ENCODE peak calls at places on chromosomes 1 and 21, in five cellular contexts. R is CD8-positive, alpha-beta T cell; X is IMR-90; B is Peyer's patch; Y is uterus. E is an unnamed sample. For H3K9me3, the result is how much of the 10 kb centered on the place peaks cover.

GRCh38 chr21:42568834-42569731 is 55.4 kb downstream of the SLC37A1 start:
- DNase-seq in R (no peak), B (peak), Y (peak), X (no peak), E (no peak)

GRCh38 chr1:15206418-15207030 is 40.5 kb upstream of the FHAD1 start:
- DNase-seq in R (no peak), B (no peak), X (peak), Y (no peak), E (no peak)

GRCh38 chr1:6635161-6635909 is 10.7 kb downstream of the THAP3 start:
- DNase-seq in Y (no peak), X (no peak), B (no peak), R (no peak), E (no peak)

GRCh38 chr1:65418522-65419185 is 1.8 kb upstream of the LEPR start:
- DNase-seq in R (no peak), B (no peak), Y (no peak), X (peak), E (no peak)

GRCh38 chr1:14138627-14139026 is 438.6 kb downstream of the PRDM2 start:
- DNase-seq in R (no peak), X (no peak), B (no peak), Y (no peak), E (no peak)

GRCh38 chr1:12616709-12617373 is 1.2 kb downstream of the DHRS3 start:
- DNase-seq in B (no peak), Y (no peak), R (no peak), X (no peak), E (peak)

GRCh38 chr1:246157516-246157915 is 349.6 kb downstream of the SMYD3 start:
- DNase-seq in Y (no peak), B (no peak), X (no peak), R (no peak), E (no peak)

GRCh38 chr1:116988908-116989307 is 12.7 kb upstream of the CD101 start:
- DNase-seq in Y (no peak), B (no peak), X (no peak), R (no peak), E (no peak)

GRCh38 chr1:8790478-8790877 is 27.0 kb downstream of the RERE start:
- DNase-seq in X (no peak), R (no peak), Y (no peak), B (no peak), E (no peak)

GRCh38 chr1:22600071-22600816 is 36.2 kb upstream of the C1QA start:
- DNase-seq in X (no peak), B (no peak), Y (no peak), R (no peak), E (no peak)

GRCh38 chr1:23996700-23997229 is 16.6 kb upstream of the SRSF10 start:
- DNase-seq in X (no peak), B (no peak), Y (no peak), R (no peak), E (no peak)

GRCh38 chr1:41665962-41666917 is 181.8 kb upstream of the EDN2 start:
- DNase-seq in Y (no peak), R (no peak), B (no peak), X (no peak), E (no peak)

GRCh38 chr1:7379445-7379971 is 391.6 kb upstream of the VAMP3 start:
- DNase-seq in X (peak), Y (peak), R (no peak), B (no peak), E (no peak)

GRCh38 chr1:82704393-82704792 is 903.7 kb downstream of the ADGRL2 start:
- DNase-seq in B (no peak), X (no peak), R (no peak), Y (no peak), E (no peak)

GRCh38 chr1:247935781-247936180 is 11.1 kb downstream of the OR2AJ1 start:
- DNase-seq in Y (no peak), X (no peak), R (no peak), B (no peak), E (no peak)

GRCh38 chr1:108505766-108506075 is 54.2 kb upstream of the EEIG2 start:
- DNase-seq in B (no peak), X (no peak), Y (no peak), R (no peak), E (peak)

GRCh38 chr1:42849944-42850343 is 3.5 kb downstream of the ZNF691 start:
- DNase-seq in B (no peak), R (no peak), X (no peak), Y (no peak), E (no peak)

GRCh38 chr1:67213948-67214347 is 47.7 kb downstream of the IL23R start:
- DNase-seq in R (no peak), X (no peak), Y (no peak), B (no peak), E (no peak)

GRCh38 chr1:156868341-156868740 is 7.7 kb downstream of the NTRK1 start:
- DNase-seq in Y (no peak), R (no peak), X (no peak), B (no peak), E (no peak)

GRCh38 chr1:1181938-1182410 is 8.3 kb downstream of the TTLL10 start:
- DNase-seq in Y (no peak), R (no peak), B (no peak), X (no peak), E (no peak)

GRCh38 chr1:67861856-67862516 is 28.7 kb upstream of the GNG12 start:
- DNase-seq in R (no peak), Y (no peak), B (no peak), X (peak), E (no peak)

GRCh38 chr1:116537439-116537838 is 33.4 kb downstream of the CD58 start:
- DNase-seq in X (peak), R (no peak), Y (no peak), B (no peak), E (no peak)

GRCh38 chr1:156104065-156104810 is 10.3 kb upstream of the LMNA start:
- DNase-seq in B (no peak), X (peak), Y (peak), R (peak), E (peak)

GRCh38 chr1:27526569-27527222 is 36.7 kb upstream of the WASF2 start:
- DNase-seq in Y (no peak), R (no peak), X (peak), B (no peak), E (no peak)
- H3K27ac ChIP-seq in Y (peak), R (peak), X (peak), B (peak), E (peak)

DNA sequence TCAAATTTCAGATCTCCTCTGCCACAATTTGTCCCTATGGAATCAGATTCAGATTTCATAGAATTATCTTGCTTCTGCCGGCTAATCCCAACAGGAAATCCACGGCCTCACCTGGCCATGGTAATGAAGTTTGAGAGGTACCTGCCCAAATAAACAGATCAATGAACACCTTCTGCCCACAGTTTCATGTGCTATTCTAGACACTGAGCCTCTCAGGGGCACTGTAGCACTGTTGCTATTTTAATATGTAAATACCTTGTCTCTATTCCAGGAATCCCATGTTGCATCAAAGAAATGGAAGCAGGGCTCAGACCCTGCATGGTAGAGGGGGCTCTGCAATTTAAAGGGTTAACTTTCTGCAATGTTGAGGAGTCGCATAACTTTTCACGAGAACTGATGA is 593.1 kb downstream of the PTBP2 start:
- DNase-seq in R (no peak), B (no peak), X (no peak), Y (no peak), E (no peak)
- H3K9me3 ChIP-seq in R (under half), B (under half), X (under half), Y (under half), E (under half)

GRCh38 chr1:154998818-154999650 is 3.6 kb upstream of the ZBTB7B start:
- DNase-seq in B (peak), X (peak), R (peak), Y (peak), E (peak)

GRCh38 chr1:155001438-155001687 is 1.2 kb upstream of the ZBTB7B start:
- DNase-seq in R (no peak), B (no peak), X (no peak), Y (no peak), E (no peak)

GRCh38 chr1:155000725-155001437 is 1.7 kb upstream of the ZBTB7B start:
- DNase-seq in B (peak), X (peak), R (peak), Y (peak), E (peak)

GRCh38 chr1:154999651-155000474 is 2.7 kb upstream of the ZBTB7B start:
- DNase-seq in Y (no peak), X (no peak), R (no peak), B (peak), E (peak)

DNA sequence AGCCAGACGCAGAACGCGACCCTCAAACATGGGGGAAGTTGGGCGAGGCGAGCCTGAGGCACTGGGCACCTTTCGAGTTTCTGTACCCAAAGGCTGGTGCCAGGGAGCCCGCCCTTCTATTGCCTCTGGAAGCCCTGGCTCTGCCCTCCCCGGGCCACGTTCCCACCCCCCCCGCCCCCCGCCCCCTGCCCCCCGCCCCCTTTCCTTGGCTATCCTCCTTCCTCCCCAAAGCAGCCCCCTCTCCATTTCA is 2.2 kb upstream of the ZBTB7B start:
- DNase-seq in X (no peak), B (no peak), Y (no peak), R (no peak), E (peak)
- H3K27ac ChIP-seq in X (peak), B (peak), Y (peak), R (no peak), E (peak)

GRCh38 chr1:2797741-2798016 is 3.8 kb downstream of the TTC34 start:
- DNase-seq in B (no peak), R (no peak), Y (no peak), X (no peak), E (no peak)

GRCh38 chr1:2800664-2801045 is 838 bp downstream of the TTC34 start:
- DNase-seq in R (no peak), X (no peak), Y (no peak), B (no peak), E (no peak)

GRCh38 chr1:2801046-2801445 is 447 bp downstream of the TTC34 start:
- DNase-seq in R (no peak), Y (no peak), B (no peak), X (no peak), E (no peak)

GRCh38 chr1:2801535-2802291 is at the start of gene TTC34:
- DNase-seq in B (peak), R (no peak), Y (no peak), X (no peak), E (peak)

DNA sequence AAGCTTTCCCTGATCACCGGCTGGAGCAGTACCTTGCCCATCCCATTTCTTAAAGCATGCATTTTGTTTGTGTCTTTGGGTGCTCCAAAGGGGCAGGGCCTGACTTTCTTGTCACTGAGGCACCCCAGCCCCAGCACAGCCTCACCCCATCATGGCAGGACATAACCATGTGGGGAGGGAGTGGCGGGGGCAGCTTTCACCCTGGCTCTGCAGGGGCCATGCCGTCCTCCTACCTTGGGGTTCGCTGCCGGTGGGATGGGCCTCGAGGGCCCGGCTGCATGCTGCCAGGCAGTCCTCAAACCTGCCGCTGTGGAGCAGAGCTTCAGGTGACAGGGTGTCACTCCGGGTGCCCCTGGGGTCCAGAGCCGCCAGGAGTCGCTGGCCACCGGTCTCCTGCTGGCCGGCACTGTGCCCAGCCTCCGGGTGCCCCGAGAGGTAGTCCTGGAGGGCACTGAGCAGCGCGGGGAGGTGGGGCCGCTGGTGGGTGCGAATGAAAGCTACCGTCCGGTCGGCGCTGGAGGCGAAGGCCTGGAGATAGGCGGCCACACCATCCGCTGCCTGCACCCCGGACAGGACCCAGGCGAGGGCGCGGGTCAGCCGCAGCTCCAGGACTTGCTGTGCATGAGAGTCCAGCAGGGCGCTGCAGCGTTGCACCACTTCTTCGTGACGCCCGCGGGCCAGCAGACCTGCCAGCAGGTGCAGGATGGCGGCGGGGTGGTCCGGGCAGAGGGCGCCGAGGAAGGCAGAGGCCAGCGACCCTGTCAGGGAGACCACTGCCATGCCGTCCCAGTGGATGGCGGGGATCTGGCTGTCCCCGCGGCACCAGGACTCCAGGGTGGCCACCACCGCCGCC is 1.5 kb downstream of the TTC34 start:
- DNase-seq in X (no peak), R (no peak), B (no peak), Y (no peak), E (no peak)
- H3K9me3 ChIP-seq in X (half or more), R (under half), B (under half), Y (under half), E (under half)

GRCh38 chr1:201205036-201205435 is 14.4 kb downstream of the IGFN1 start:
- DNase-seq in X (no peak), Y (no peak), R (no peak), B (no peak), E (no peak)

GRCh38 chr1:201208236-201208635 is 17.6 kb downstream of the IGFN1 start:
- DNase-seq in X (no peak), Y (no peak), B (no peak), R (no peak), E (no peak)

GRCh38 chr1:201212056-201212455 is 21.4 kb downstream of the IGFN1 start:
- DNase-seq in R (no peak), Y (no peak), X (no peak), B (no peak), E (no peak)

GRCh38 chr1:201207046-201207445 is 16.4 kb downstream of the IGFN1 start:
- DNase-seq in Y (no peak), X (no peak), R (no peak), B (no peak), E (no peak)

DNA sequence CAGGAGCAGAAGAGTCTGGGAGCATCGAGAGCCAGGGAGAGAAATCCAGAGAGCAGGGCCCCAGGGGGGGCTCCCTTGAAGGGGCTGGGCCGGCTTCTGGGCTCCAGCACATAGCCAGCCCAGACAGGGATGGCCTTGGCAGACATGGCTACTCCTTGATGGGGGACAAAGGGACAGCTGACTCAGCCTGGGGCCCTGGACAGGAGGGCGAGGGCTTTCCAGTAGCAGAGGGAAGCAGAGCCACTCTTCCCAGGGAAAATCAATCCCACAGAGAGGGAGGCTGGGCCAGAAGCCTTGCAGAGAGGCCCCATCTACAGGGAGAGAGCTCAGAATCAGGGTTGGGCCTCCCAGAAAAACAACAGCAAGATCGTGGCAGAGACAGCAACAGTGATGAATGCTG is 15.5 kb downstream of the IGFN1 start:
- DNase-seq in B (no peak), X (no peak), Y (no peak), R (no peak), E (no peak)
- H3K27ac ChIP-seq in B (no peak), X (no peak), Y (no peak), R (no peak), E (no peak)

GRCh38 chr1:162177126-162177525 is 107.6 kb downstream of the NOS1AP start:
- DNase-seq in B (no peak), R (no peak), Y (no peak), X (no peak), E (no peak)

GRCh38 chr1:162179121-162179520 is 109.6 kb downstream of the NOS1AP start:
- DNase-seq in B (no peak), X (no peak), Y (no peak), R (no peak), E (no peak)

GRCh38 chr1:162178432-162178831 is 108.9 kb downstream of the NOS1AP start:
- DNase-seq in Y (no peak), B (no peak), X (no peak), R (no peak), E (no peak)

GRCh38 chr1:162172733-162173132 is 103.2 kb downstream of the NOS1AP start:
- DNase-seq in B (no peak), R (no peak), Y (no peak), X (no peak), E (no peak)

GRCh38 chr1:162175393-162175792 is 105.9 kb downstream of the NOS1AP start:
- DNase-seq in Y (no peak), R (no peak), B (no peak), X (no peak), E (no peak)
- H3K9me3 ChIP-seq in Y (under half), R (under half), B (under half), X (under half), E (under half)